ENCODE peak calls at places on chromosome 21, in nine cellular contexts. T is T-helper 9 cell; W is HuH-7.5; B is psoas muscle; N is activated T-cell treated with anti-CD3 and anti-CD28 coated beads, Interleukin-2, amount 50 U/mL, for 1 hour; O is stimulated activated naive CD8-positive, alpha-beta T cell treated with anti-CD3 and anti-CD28 coated beads, Interleukin-15, Interleukin-2, amounts not matched to agents 100 U/mL and 50 U/mL, for 24 hours; X is stimulated activated CD8-positive, alpha-beta memory T cell treated with anti-CD3 and anti-CD28 coated beads, Interleukin-4, amount 100 ng/mL, for 1 hour; D is A549; U is putamen. Z is an unnamed sample.

GRCh38 chr21:46196733-46197132 is 12.5 kb upstream of the SPATC1L start:
- DNase-seq in T (no peak), B (no peak), N (peak; percentile 1), U (no peak), D (no peak), X (no peak), W (no peak), O (no peak), Z (no peak)

GRCh38 chr21:44881586-44881939 is 8.1 kb upstream of the PTTG1IP start:
- DNase-seq in D (no peak), W (no peak), X (no peak), B (peak; percentile 30), T (no peak), N (no peak), U (no peak), O (no peak), Z (no peak)

GRCh38 chr21:45981154-45981606 is 390 bp upstream of the COL6A1 start:
- DNase-seq in O (peak; percentile 66), X (no peak), N (peak; percentile 70), W (peak; percentile 77), T (peak; percentile 50), D (peak; percentile 81), U (peak; percentile 50), B (peak; percentile 92), Z (peak; percentile 26)

GRCh38 chr21:26966360-26966977 is 419 bp downstream of the ADAMTS5 start:
- DNase-seq in X (no peak), W (no peak), N (no peak), D (no peak), O (no peak), U (no peak), T (no peak), B (no peak), Z (no peak)

GRCh38 chr21:45293726-45294401 is 6.2 kb upstream of the POFUT2 start:
- DNase-seq in W (no peak), O (no peak), T (no peak), X (no peak), N (no peak), B (no peak), D (no peak), U (no peak), Z (no peak)

GRCh38 chr21:44496196-44496899 is 41.0 kb downstream of the LRRC3 start:
- DNase-seq in X (no peak), N (no peak), W (no peak), U (no peak), D (no peak), T (no peak), O (no peak), B (peak; percentile 52), Z (no peak)

GRCh38 chr21:29610960-29611359 is 312.2 kb downstream of the BACH1 start:
- DNase-seq in N (no peak), T (no peak), W (no peak), O (no peak), B (no peak), X (no peak), D (no peak), U (no peak), Z (no peak)

GRCh38 chr21:20388400-20388799 is 609.8 kb upstream of the NCAM2 start:
- DNase-seq in B (no peak), X (no peak), O (no peak), T (no peak), N (no peak), D (no peak), U (no peak), W (no peak), Z (no peak)

GRCh38 chr21:18499761-18500376 is 96.3 kb upstream of the TMPRSS15 start:
- DNase-seq in U (peak; percentile 27), N (no peak), D (peak; percentile 32), B (no peak), X (no peak), T (no peak), O (peak; percentile 48), W (no peak), Z (peak; percentile 34)

GRCh38 chr21:42466700-42467612 is 29.1 kb downstream of the RSPH1 start:
- DNase-seq in T (no peak), X (no peak), W (peak; percentile 20), B (peak; percentile 47), N (no peak), D (peak; percentile 19), O (no peak), U (no peak), Z (peak; percentile 2)